ENCODE peak calls at places on chromosomes 16 and 17, in seven cellular contexts. V, Q, R, H, B, A and Z are unnamed samples.

GRCh38 chr17:57086069-57086930 is 1.3 kb downstream of the AKAP1 start:
- DNase-seq in V (no peak), Q (no peak), R (no peak), H (peak), B (peak), A (no peak), Z (peak)

GRCh38 chr17:60128171-60128859 is 21.5 kb upstream of the CA4 start:
- DNase-seq in V (no peak), Q (no peak), R (peak), H (no peak), B (no peak), A (peak), Z (no peak)

GRCh38 chr16:69595127-69596036 is 29.6 kb downstream of the NFAT5 start:
- DNase-seq in V (peak), Q (no peak), R (no peak), H (peak), B (no peak), A (no peak), Z (no peak)

GRCh38 chr16:56748826-56749225 is 18.9 kb downstream of the NUP93 start:
- DNase-seq in V (no peak), Q (no peak), R (no peak), H (no peak), B (no peak), A (no peak), Z (no peak)

GRCh38 chr17:76927577-76927976 is 59.4 kb downstream of the MGAT5B start:
- DNase-seq in V (no peak), Q (no peak), R (no peak), H (no peak), B (no peak), A (no peak), Z (no peak)

GRCh38 chr17:9306086-9306485 is 269.5 kb downstream of the STX8 start:
- DNase-seq in V (peak), Q (no peak), R (no peak), H (peak), B (no peak), A (no peak), Z (no peak)

GRCh38 chr16:82507271-82507670 is 119.5 kb upstream of the CDH13 start:
- DNase-seq in V (no peak), Q (no peak), R (no peak), H (no peak), B (no peak), A (no peak), Z (no peak)

GRCh38 chr17:10162034-10162433 is 36.4 kb downstream of the GAS7 start:
- DNase-seq in V (no peak), Q (no peak), R (no peak), H (no peak), B (no peak), A (no peak), Z (no peak)

GRCh38 chr17:74903671-74904070 is 10.2 kb upstream of the FADS6 start:
- DNase-seq in V (no peak), Q (no peak), R (no peak), H (no peak), B (no peak), A (peak), Z (no peak)

GRCh38 chr16:80122155-80122554 is 418.6 kb upstream of the DYNLRB2 start:
- DNase-seq in V (peak), Q (peak), R (peak), H (no peak), B (no peak), A (no peak), Z (no peak)

GRCh38 chr17:6423931-6424330 is 11.0 kb downstream of the AIPL1 start:
- DNase-seq in V (no peak), Q (no peak), R (no peak), H (no peak), B (no peak), A (no peak), Z (no peak)

GRCh38 chr17:48003686-48004120 is 32.8 kb downstream of the CDK5RAP3 start:
- DNase-seq in V (no peak), Q (no peak), R (no peak), H (no peak), B (no peak), A (no peak), Z (no peak)

GRCh38 chr17:21167303-21167702 is 40.5 kb downstream of the DHRS7B start:
- DNase-seq in V (peak), Q (no peak), R (no peak), H (no peak), B (peak), A (peak), Z (no peak)

GRCh38 chr16:79218358-79218757 is 382.2 kb downstream of the MAF start:
- DNase-seq in V (no peak), Q (no peak), R (no peak), H (no peak), B (no peak), A (no peak), Z (no peak)

GRCh38 chr16:88383401-88384221 is 852 bp downstream of the ZNF469 start:
- DNase-seq in V (peak), Q (peak), R (no peak), H (peak), B (no peak), A (no peak), Z (peak)

GRCh38 chr16:25925466-25925865 is 233.7 kb downstream of the HS3ST4 start:
- DNase-seq in V (no peak), Q (no peak), R (no peak), H (no peak), B (no peak), A (no peak), Z (no peak)

DNA sequence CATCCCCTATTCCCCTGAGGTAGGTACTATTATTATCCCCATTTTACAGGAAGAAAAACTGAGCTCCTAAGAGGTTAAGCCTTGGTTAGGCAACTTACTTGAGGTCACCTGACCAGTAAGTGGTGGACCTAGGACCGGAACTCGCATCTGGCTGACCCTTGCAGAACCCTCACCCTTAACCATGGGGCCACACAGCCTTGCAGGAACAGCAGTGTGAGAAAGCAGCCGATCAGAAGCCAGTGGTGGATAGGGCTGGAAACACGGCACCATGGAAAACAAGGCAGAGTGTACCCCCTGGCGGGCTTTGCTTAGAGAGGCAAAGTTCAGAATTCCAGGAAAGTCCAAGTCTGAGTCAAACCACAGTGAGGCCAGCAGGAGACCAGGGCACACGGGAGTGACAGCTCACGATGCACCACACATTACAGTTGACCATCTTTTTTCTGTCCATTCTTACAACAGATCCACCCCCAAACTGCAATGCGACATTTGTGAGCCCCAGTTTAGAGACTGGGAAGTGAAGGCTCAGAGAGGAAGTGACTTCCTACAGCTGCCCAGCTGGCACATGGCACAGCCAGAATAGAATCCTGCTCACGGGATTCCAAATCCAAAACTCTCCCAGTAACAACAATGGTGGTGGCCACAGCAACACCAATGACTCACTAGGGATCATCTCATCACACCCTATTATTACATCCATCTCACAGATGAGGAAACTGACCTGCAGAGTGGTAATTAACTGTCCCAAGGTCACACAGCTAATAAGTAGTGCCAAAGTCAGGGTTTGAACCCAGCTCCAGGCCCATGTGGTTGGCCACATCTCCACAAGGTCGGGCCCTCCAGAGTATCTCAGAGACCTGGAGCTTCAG is 20.3 kb downstream of the KIFC3 start:
- DNase-seq in V (peak), Q (no peak), R (no peak), H (no peak), B (no peak), A (no peak), Z (no peak)
- TF ChIP-seq CTCF in V (no peak), Q (no peak), R (no peak), H (no peak), B (no peak), A (peak), Z (no peak)

GRCh38 chr16:67719778-67720144 is 645 bp upstream of the GFOD2 start:
- DNase-seq in V (peak), Q (no peak), R (peak), H (no peak), B (peak), A (no peak), Z (peak)

GRCh38 chr16:67723151-67723915 is 4.2 kb upstream of the GFOD2 start:
- DNase-seq in V (peak), Q (no peak), R (no peak), H (peak), B (no peak), A (no peak), Z (no peak)

GRCh38 chr16:67718668-67719047 is 458 bp downstream of the GFOD2 start:
- DNase-seq in V (no peak), Q (no peak), R (no peak), H (no peak), B (peak), A (no peak), Z (no peak)

GRCh38 chr16:67719048-67719777 is at the start of gene GFOD2:
- DNase-seq in V (peak), Q (peak), R (peak), H (peak), B (peak), A (peak), Z (peak)

DNA sequence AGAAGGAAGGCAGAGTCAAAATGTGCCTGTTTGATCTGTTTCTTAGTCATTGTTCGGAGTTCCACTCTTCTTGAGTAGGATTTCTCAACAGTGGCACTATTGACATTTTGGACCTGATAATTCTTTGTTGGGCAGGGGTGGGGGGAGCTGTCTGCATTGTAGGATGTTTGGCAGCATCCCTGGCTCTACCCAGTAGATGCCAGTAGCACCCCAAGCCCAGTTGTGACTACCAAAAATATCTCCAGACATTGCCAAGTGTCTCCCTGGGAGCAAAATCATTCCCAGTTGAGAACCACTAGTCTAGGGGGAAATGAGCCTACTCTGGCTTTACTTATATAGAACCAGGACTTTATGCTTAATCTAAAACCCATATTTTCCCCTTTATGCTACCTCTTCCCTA is 1.1 kb upstream of the GFOD2 start:
- DNase-seq in V (no peak), Q (no peak), R (no peak), H (no peak), B (no peak), A (no peak), Z (no peak)
- TF ChIP-seq CTCF in V (no peak), Q (no peak), R (no peak), H (no peak), B (no peak), A (no peak), Z (no peak)

GRCh38 chr17:40560592-40561293 is 4.5 kb downstream of the CCR7 start:
- DNase-seq in V (peak), Q (no peak), R (no peak), H (no peak), B (peak), A (peak), Z (no peak)
- TF ChIP-seq CTCF in V (no peak), Q (no peak), R (no peak), H (no peak), B (no peak), A (no peak), Z (peak)

GRCh38 chr17:67608691-67609090 is 109.0 kb upstream of the NOL11 start:
- DNase-seq in V (peak), Q (no peak), R (no peak), H (peak), B (no peak), A (no peak), Z (no peak)

GRCh38 chr17:67605259-67605912 is 112.3 kb upstream of the NOL11 start:
- DNase-seq in V (peak), Q (no peak), R (no peak), H (no peak), B (no peak), A (no peak), Z (no peak)

GRCh38 chr17:67606471-67606870 is 111.3 kb upstream of the NOL11 start:
- DNase-seq in V (no peak), Q (no peak), R (peak), H (peak), B (no peak), A (no peak), Z (no peak)

GRCh38 chr17:67610061-67610460 is 107.7 kb upstream of the NOL11 start:
- DNase-seq in V (no peak), Q (no peak), R (no peak), H (no peak), B (no peak), A (no peak), Z (no peak)

GRCh38 chr17:67606896-67607604 is 110.7 kb upstream of the NOL11 start:
- DNase-seq in V (no peak), Q (no peak), R (no peak), H (no peak), B (no peak), A (no peak), Z (no peak)
- TF ChIP-seq CTCF in V (no peak), Q (no peak), R (no peak), H (no peak), B (no peak), A (no peak), Z (no peak)

DNA sequence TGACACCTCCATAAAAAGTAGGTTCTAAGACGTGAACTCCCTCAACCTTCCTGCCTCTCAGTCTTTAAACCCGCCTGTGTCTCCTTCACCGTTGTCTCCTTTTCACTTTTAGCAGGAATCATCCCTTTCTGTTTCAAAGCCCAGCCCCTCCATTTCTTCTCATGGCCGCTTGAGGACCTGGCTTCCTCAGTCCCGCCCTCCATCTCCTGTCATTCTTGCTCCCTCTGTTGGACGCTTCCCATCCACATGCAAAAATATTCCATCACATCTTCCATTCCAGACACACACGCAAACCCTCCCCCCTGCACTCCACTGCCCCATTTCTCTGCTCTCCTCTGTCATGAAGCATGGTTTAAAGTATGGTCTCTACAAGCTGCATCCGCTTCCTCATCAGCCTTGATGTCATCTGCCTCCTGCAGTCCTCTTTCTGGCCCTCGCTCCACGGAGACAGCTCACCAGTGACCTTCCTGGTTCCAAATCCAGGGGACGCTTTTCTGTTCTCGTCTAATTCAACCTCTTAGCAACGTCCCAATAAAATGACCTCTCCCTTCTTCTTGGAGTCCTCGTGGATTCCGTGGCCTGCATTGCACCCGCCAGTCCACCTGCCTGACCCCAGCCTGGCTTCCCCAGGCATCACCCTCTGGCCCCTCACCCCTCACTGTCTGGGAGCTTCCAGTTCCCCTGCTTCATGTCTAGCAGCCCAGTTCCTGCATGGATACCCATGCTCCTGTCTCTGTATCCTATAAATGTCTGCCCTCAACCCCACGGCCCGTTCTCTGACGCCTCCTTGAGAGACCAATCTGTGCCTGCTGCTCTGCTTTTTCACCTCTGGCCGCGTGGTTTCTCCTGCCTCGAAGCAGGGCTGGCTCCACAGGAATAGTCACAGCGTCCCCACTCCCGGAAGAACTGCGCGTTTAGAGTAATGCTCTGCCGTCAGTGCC is 26.2 kb downstream of the ANKRD40 start:
- DNase-seq in V (peak), Q (peak), R (peak), H (peak), B (no peak), A (no peak), Z (peak)
- TF ChIP-seq CTCF in V (peak), Q (peak), R (peak), H (peak), B (no peak), A (peak), Z (peak)

GRCh38 chr17:69502488-69502887 is 88.0 kb downstream of the MAP2K6 start:
- DNase-seq in V (no peak), Q (no peak), R (no peak), H (no peak), B (no peak), A (no peak), Z (no peak)
- TF ChIP-seq CTCF in V (no peak), Q (no peak), R (no peak), H (no peak), B (no peak), A (no peak), Z (no peak)

DNA sequence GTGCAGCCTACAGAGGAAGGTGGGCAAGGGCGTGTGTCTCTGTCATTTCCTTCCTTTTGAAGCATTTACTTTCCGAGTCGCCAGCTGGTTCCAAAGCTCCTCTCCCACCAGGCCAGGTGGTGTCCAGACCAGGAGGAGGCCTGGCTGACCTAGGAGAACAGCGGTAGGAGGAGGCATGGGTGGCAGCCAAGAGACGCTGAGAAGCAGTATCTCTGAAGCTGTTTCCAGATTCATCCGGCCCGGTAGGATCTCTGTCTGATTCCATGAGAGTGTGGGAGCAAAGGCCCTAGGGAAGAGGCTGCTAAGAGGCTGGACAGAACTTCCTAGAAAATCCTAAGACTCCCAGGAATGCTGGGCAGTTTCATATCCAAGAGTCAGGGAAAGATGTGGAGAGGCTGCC is 20.3 kb downstream of the MEOX1 start:
- DNase-seq in V (no peak), Q (no peak), R (no peak), H (no peak), B (no peak), A (no peak), Z (no peak)
- TF ChIP-seq CTCF in V (no peak), Q (no peak), R (no peak), H (no peak), B (no peak), A (no peak), Z (no peak)

GRCh38 chr17:78883533-78884131 is 19.4 kb downstream of the CEP295NL start:
- DNase-seq in V (peak), Q (peak), R (peak), H (peak), B (no peak), A (peak), Z (peak)
- TF ChIP-seq CTCF in V (no peak), Q (no peak), R (no peak), H (no peak), B (no peak), A (no peak), Z (peak)

DNA sequence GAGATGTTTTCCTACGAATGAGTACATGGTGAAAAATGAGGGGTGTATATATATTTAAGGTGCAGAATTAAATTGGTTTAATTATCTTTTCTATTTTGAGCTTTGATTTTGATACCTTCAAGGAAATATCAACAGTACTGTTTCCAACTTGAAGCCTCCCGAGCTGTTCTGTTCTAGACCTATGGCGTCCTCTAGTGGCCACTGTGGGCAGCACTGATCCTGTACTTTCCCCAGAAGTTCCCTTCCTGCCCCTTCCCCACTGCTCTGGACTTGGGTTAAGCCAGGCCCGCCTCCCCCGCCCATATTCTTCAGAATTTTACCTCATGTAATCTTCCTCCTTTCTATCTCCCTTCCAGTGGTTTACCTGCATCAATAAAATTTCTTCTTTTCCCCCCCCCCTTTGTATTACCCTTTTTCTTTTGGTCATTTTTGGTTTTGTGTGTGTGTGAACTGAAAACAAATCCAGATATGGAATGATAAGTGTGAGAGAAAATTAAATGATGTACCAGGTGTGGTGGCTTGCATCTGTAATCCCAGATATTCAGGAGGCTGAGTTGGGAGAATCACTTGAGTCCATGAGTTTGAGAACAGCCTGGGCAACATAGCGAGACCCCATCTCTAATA is 1643.5 kb downstream of the TP53TG3F start:
- DNase-seq in V (no peak), Q (no peak), R (no peak), H (no peak), B (no peak), A (no peak), Z (no peak)
- TF ChIP-seq CTCF in V (no peak), Q (no peak), R (peak), H (no peak), B (no peak), A (no peak), Z (no peak)

GRCh38 chr17:4742629-4743028 is 2.9 kb upstream of the CXCL16 start:
- DNase-seq in V (no peak), Q (no peak), R (peak), H (no peak), B (no peak), A (no peak), Z (no peak)

GRCh38 chr17:4747847-4748246 is 8.1 kb upstream of the CXCL16 start:
- DNase-seq in V (no peak), Q (no peak), R (no peak), H (no peak), B (peak), A (no peak), Z (no peak)

GRCh38 chr17:4743216-4743615 is 3.5 kb upstream of the CXCL16 start:
- DNase-seq in V (no peak), Q (no peak), R (no peak), H (no peak), B (no peak), A (no peak), Z (no peak)

GRCh38 chr17:4743898-4744297 is 4.2 kb upstream of the CXCL16 start:
- DNase-seq in V (no peak), Q (no peak), R (no peak), H (no peak), B (no peak), A (no peak), Z (no peak)

GRCh38 chr17:4744999-4745969 is 5.6 kb upstream of the CXCL16 start:
- DNase-seq in V (no peak), Q (no peak), R (no peak), H (no peak), B (no peak), A (no peak), Z (peak)
- TF ChIP-seq CTCF in V (no peak), Q (no peak), R (no peak), H (no peak), B (no peak), A (no peak), Z (no peak)